ENCODE peak calls at places on chromosomes 1 and 21, in six cellular contexts. A, H, P, E, M and S are unnamed samples.

GRCh38 chr1:37989381-37989930 is 366 bp downstream of the SF3A3 start:
- DNase-seq in A (peak; percentile 56), H (peak; percentile 31), P (no peak), E (peak; percentile 46), M (peak; percentile 55), S (peak; percentile 32)

GRCh38 chr1:246791303-246791918 is 67.2 kb downstream of the SCCPDH start:
- DNase-seq in A (no peak), H (no peak), P (no peak), E (no peak), M (no peak), S (no peak)

GRCh38 chr1:178093958-178094751 is at the start of gene RASAL2:
- DNase-seq in A (no peak), H (peak; percentile 66), P (peak; percentile 60), E (peak; percentile 61), M (peak; percentile 56), S (peak; percentile 46)

GRCh38 chr1:8456306-8456912 is 138.5 kb downstream of the SLC45A1 start:
- DNase-seq in A (no peak), H (no peak), P (no peak), E (peak; percentile 85), M (no peak), S (peak; percentile 75)

GRCh38 chr1:1757422-1758058 is 20.7 kb downstream of the NADK start:
- DNase-seq in A (no peak), H (no peak), P (no peak), E (no peak), M (no peak), S (no peak)

GRCh38 chr1:94866178-94866822 is 46.1 kb downstream of the SLC44A3 start:
- DNase-seq in A (no peak), H (no peak), P (no peak), E (peak; percentile 92), M (no peak), S (peak; percentile 26)

GRCh38 chr1:152110365-152110859 is 4.8 kb downstream of the TCHH start:
- DNase-seq in A (no peak), H (no peak), P (peak; percentile 11), E (peak; percentile 63), M (no peak), S (peak; percentile 46)

GRCh38 chr1:26418865-26419349 is 8.3 kb downstream of the LIN28A start:
- DNase-seq in A (no peak), H (no peak), P (no peak), E (peak; percentile 15), M (no peak), S (no peak)

GRCh38 chr21:39650801-39651200 is 38.1 kb downstream of the B3GALT5 start:
- DNase-seq in A (no peak), H (no peak), P (no peak), E (peak; percentile 43), M (no peak), S (no peak)

GRCh38 chr1:24022611-24023359 is 42.7 kb upstream of the SRSF10 start:
- DNase-seq in A (no peak), H (peak; percentile 37), P (peak; percentile 48), E (peak; percentile 96), M (no peak), S (peak; percentile 86)

GRCh38 chr1:53330819-53331218 is 2.9 kb upstream of the LRP8 start:
- DNase-seq in A (no peak), H (no peak), P (peak; percentile 8), E (no peak), M (no peak), S (no peak)

GRCh38 chr1:212605441-212605976 is 3.1 kb upstream of the ATF3 start:
- DNase-seq in A (no peak), H (no peak), P (no peak), E (peak; percentile 37), M (no peak), S (no peak)

GRCh38 chr1:158037876-158038359 is 44.5 kb downstream of the KIRREL1 start:
- DNase-seq in A (no peak), H (no peak), P (no peak), E (peak; percentile 51), M (no peak), S (peak; percentile 78)

GRCh38 chr1:31760422-31760900 is 3.7 kb downstream of the ADGRB2 start:
- DNase-seq in A (peak; percentile 22), H (no peak), P (no peak), E (peak; percentile 18), M (no peak), S (no peak)

GRCh38 chr1:156860113-156860638 is 489 bp upstream of the NTRK1 start:
- DNase-seq in A (peak; percentile 63), H (peak; percentile 30), P (peak; percentile 71), E (peak; percentile 40), M (no peak), S (peak; percentile 31)

GRCh38 chr1:109239580-109240068 is 9.7 kb upstream of the CELSR2 start:
- DNase-seq in A (peak; percentile 72), H (no peak), P (no peak), E (peak; percentile 42), M (no peak), S (peak; percentile 38)

GRCh38 chr1:84619383-84620093 is 45.3 kb upstream of the CTBS start:
- DNase-seq in A (no peak), H (no peak), P (no peak), E (peak; percentile 91), M (no peak), S (peak; percentile 88)

GRCh38 chr1:40626383-40626770 is 39.1 kb downstream of the RIMS3 start:
- DNase-seq in A (no peak), H (no peak), P (no peak), E (no peak), M (no peak), S (no peak)

GRCh38 chr1:9201421-9202239 is 32.9 kb upstream of the H6PD start:
- DNase-seq in A (no peak), H (peak; percentile 18), P (peak; percentile 57), E (peak; percentile 74), M (no peak), S (peak; percentile 93)

GRCh38 chr1:919271-919872 is 4.4 kb upstream of the SAMD11 start:
- DNase-seq in A (no peak), H (no peak), P (no peak), E (no peak), M (no peak), S (no peak)

GRCh38 chr1:196651637-196652215 is at the start of gene CFH:
- DNase-seq in A (no peak), H (no peak), P (no peak), E (peak; percentile 95), M (no peak), S (peak; percentile 81)

GRCh38 chr1:96808186-96808585 is 86.6 kb downstream of the PTBP2 start:
- DNase-seq in A (no peak), H (no peak), P (no peak), E (no peak), M (no peak), S (peak; percentile 2)

GRCh38 chr1:19616489-19616888 is 27.6 kb upstream of the NBL1 start:
- DNase-seq in A (no peak), H (no peak), P (no peak), E (no peak), M (no peak), S (peak; percentile 51)

GRCh38 chr1:98327151-98327918 is 334.2 kb upstream of the SNX7 start:
- DNase-seq in A (no peak), H (no peak), P (no peak), E (peak; percentile 92), M (no peak), S (peak; percentile 66)

GRCh38 chr1:21573971-21574458 is 64.8 kb downstream of the ALPL start:
- DNase-seq in A (peak; percentile 67), H (peak; percentile 46), P (peak; percentile 33), E (peak; percentile 78), M (peak; percentile 58), S (peak; percentile 83)

GRCh38 chr1:167432780-167433179 is 85.5 kb downstream of the CD247 start:
- DNase-seq in A (no peak), H (no peak), P (no peak), E (no peak), M (no peak), S (no peak)

DNA sequence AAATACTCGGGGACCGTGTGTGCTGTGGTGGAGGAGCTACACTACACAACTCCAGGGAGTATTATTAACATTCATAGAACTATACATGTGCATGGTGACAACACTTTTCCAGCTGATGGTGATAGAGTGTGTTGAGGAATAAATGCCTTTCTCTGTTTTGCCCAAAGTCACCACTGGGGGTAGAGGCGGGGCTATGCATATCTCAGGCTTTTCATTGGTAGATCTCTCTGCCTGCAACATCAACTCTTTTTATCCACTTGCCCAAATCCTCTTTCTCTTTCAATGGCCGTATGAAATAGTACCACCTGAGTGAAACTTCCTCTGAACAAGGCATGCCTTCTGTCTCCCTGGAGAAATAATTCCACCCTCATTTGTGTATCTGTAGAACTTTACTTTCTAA is 107.0 kb upstream of the C8B start:
- DNase-seq in A (peak; percentile 7), H (no peak), P (no peak), E (no peak), M (no peak), S (peak; percentile 1)
- TF ChIP-seq CTCF in A (peak; percentile 49), H (no peak), P (no peak), E (no peak), M (no peak), S (peak; percentile 22)

GRCh38 chr1:15351301-15351700 is 58.4 kb upstream of the EFHD2 start:
- DNase-seq in A (no peak), H (peak; percentile 48), P (no peak), E (no peak), M (no peak), S (no peak)

GRCh38 chr1:15352122-15352957 is 57.3 kb upstream of the EFHD2 start:
- DNase-seq in A (no peak), H (peak; percentile 53), P (no peak), E (peak; percentile 82), M (no peak), S (peak; percentile 76)

GRCh38 chr1:15349133-15349532 is 60.6 kb upstream of the EFHD2 start:
- DNase-seq in A (no peak), H (no peak), P (no peak), E (no peak), M (no peak), S (no peak)

GRCh38 chr1:15350151-15350550 is 59.5 kb upstream of the EFHD2 start:
- DNase-seq in A (no peak), H (no peak), P (no peak), E (no peak), M (no peak), S (no peak)

DNA sequence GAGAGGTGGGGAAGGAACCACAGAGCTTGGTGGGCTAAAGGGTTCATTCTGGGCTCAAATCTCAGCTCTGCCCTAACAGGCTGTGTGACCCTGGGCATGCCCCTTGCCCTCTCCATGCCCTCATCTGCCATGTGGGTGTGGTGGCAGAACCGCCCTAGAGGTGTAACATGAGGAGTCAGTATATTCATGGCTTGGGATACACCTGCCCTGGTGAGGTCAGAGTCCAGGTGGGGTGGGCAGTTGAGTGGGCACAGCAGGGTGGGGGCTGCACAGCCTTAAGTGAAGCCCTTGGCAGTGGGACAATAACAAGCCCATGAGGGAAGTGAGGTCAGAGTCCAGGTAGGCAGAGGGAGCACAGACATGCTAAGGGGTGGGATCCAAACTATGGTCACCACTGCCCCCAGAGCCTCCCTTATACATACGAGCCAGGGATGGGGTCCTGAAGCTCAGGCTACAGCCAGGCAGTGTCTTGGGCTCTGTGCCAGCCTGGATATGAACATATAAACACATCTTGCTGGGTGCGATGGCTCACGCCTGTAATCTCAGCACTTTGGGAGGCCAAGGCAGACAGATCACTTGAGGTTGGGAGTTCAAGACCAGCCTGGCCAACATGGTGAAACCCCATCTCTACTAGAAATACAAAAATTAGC is 59.0 kb upstream of the EFHD2 start:
- DNase-seq in A (no peak), H (peak; percentile 77), P (no peak), E (no peak), M (no peak), S (no peak)
- H3K4me3 ChIP-seq in A (no peak overlapping the region), H (no peak overlapping the region), P (no peak overlapping the region), E (no peak overlapping the region), M (no peak overlapping the region), S (no peak overlapping the region)

GRCh38 chr1:18340158-18340764 is 140.5 kb upstream of the KLHDC7A start:
- DNase-seq in A (no peak), H (no peak), P (no peak), E (no peak), M (no peak), S (no peak)
- TF ChIP-seq CTCF in A (no peak), H (no peak), P (no peak), E (no peak), M (no peak), S (no peak)

GRCh38 chr1:27887215-27888035 is 15.1 kb downstream of the THEMIS2 start:
- DNase-seq in A (peak; percentile 77), H (peak; percentile 59), P (no peak), E (no peak), M (no peak), S (no peak)
- H3K4me3 ChIP-seq in A (no peak overlapping the region), H (no peak overlapping the region), P (no peak overlapping the region), E (no peak overlapping the region), M (no peak overlapping the region), S (no peak overlapping the region)